ENCODE peak calls at places on chromosomes 1 and 21, in eight cellular contexts. One of them, this sample, is unnamed. For H3K27me3 and H3K4me1, the result is how much of the 10 kb centered on the place peaks cover.

GRCh38 chr1:181126871-181127587 is 38.5 kb downstream of the IER5 start:
- DNase-seq in IMR-90: no peak
- DNase-seq in psoas muscle: no peak
- DNase-seq in esophagus squamous epithelium: no peak
- DNase-seq in ovary: no peak
- DNase-seq in transverse colon: peak
- DNase-seq in PC-3: peak
- DNase-seq in heart right ventricle: peak
- DNase-seq in this sample: no peak

GRCh38 chr21:14492890-14493289 is 53.2 kb downstream of the SAMSN1 start:
- DNase-seq in IMR-90: no peak
- DNase-seq in psoas muscle: no peak
- DNase-seq in esophagus squamous epithelium: no peak
- DNase-seq in ovary: no peak
- DNase-seq in transverse colon: no peak
- DNase-seq in PC-3: no peak
- DNase-seq in heart right ventricle: no peak
- DNase-seq in this sample: no peak

GRCh38 chr1:4180066-4180735 is 280.1 kb upstream of the C1orf174 start:
- DNase-seq in IMR-90: no peak
- DNase-seq in psoas muscle: no peak
- DNase-seq in esophagus squamous epithelium: no peak
- DNase-seq in ovary: no peak
- DNase-seq in transverse colon: no peak
- DNase-seq in PC-3: no peak
- DNase-seq in heart right ventricle: no peak
- DNase-seq in this sample: no peak

GRCh38 chr21:42572906-42573495 is 59.3 kb downstream of the SLC37A1 start:
- DNase-seq in IMR-90: no peak
- DNase-seq in psoas muscle: peak
- DNase-seq in esophagus squamous epithelium: no peak
- DNase-seq in ovary: no peak
- DNase-seq in transverse colon: peak
- DNase-seq in PC-3: no peak
- DNase-seq in heart right ventricle: no peak
- DNase-seq in this sample: no peak

GRCh38 chr21:38841472-38841871 is 35.7 kb downstream of the ETS2 start:
- DNase-seq in IMR-90: no peak
- DNase-seq in psoas muscle: no peak
- DNase-seq in esophagus squamous epithelium: no peak
- DNase-seq in ovary: no peak
- DNase-seq in transverse colon: no peak
- DNase-seq in PC-3: no peak
- DNase-seq in heart right ventricle: no peak
- DNase-seq in this sample: no peak

GRCh38 chr1:112866151-112866550 is 89.8 kb downstream of the SLC16A1 start:
- DNase-seq in IMR-90: peak
- DNase-seq in psoas muscle: no peak
- DNase-seq in esophagus squamous epithelium: no peak
- DNase-seq in ovary: no peak
- DNase-seq in transverse colon: no peak
- DNase-seq in PC-3: peak
- DNase-seq in heart right ventricle: no peak
- DNase-seq in this sample: no peak

GRCh38 chr1:81912383-81912782 is 111.6 kb downstream of the ADGRL2 start:
- DNase-seq in IMR-90: no peak
- DNase-seq in psoas muscle: no peak
- DNase-seq in esophagus squamous epithelium: no peak
- DNase-seq in ovary: no peak
- DNase-seq in transverse colon: no peak
- DNase-seq in PC-3: peak
- DNase-seq in heart right ventricle: no peak
- DNase-seq in this sample: no peak

GRCh38 chr1:232192781-232193450 is 437.0 kb downstream of the SIPA1L2 start:
- DNase-seq in IMR-90: peak
- DNase-seq in psoas muscle: no peak
- DNase-seq in esophagus squamous epithelium: no peak
- DNase-seq in ovary: no peak
- DNase-seq in transverse colon: no peak
- DNase-seq in PC-3: peak
- DNase-seq in heart right ventricle: no peak
- DNase-seq in this sample: no peak

GRCh38 chr1:55252942-55253589 is 37.9 kb upstream of the USP24 start:
- DNase-seq in IMR-90: no peak
- DNase-seq in psoas muscle: no peak
- DNase-seq in esophagus squamous epithelium: no peak
- DNase-seq in ovary: no peak
- DNase-seq in transverse colon: no peak
- DNase-seq in PC-3: no peak
- DNase-seq in heart right ventricle: no peak
- DNase-seq in this sample: no peak

GRCh38 chr1:61120998-61121397 is 38.6 kb downstream of the NFIA start:
- DNase-seq in IMR-90: no peak
- DNase-seq in psoas muscle: no peak
- DNase-seq in esophagus squamous epithelium: no peak
- DNase-seq in ovary: no peak
- DNase-seq in transverse colon: no peak
- DNase-seq in PC-3: no peak
- DNase-seq in heart right ventricle: no peak
- DNase-seq in this sample: no peak

GRCh38 chr1:227753999-227754764 is 18.9 kb downstream of the SNAP47 start:
- DNase-seq in IMR-90: peak
- DNase-seq in psoas muscle: peak
- DNase-seq in esophagus squamous epithelium: no peak
- DNase-seq in ovary: peak
- DNase-seq in transverse colon: peak
- DNase-seq in PC-3: peak
- DNase-seq in heart right ventricle: peak
- DNase-seq in this sample: no peak

GRCh38 chr1:203282720-203283542 is 22.4 kb upstream of the BTG2 start:
- DNase-seq in IMR-90: no peak
- DNase-seq in psoas muscle: no peak
- DNase-seq in esophagus squamous epithelium: no peak
- DNase-seq in ovary: no peak
- DNase-seq in transverse colon: no peak
- DNase-seq in PC-3: no peak
- DNase-seq in heart right ventricle: no peak
- DNase-seq in this sample: peak

GRCh38 chr1:159996653-159997052 is 35.1 kb downstream of the PIGM start:
- DNase-seq in IMR-90: peak
- DNase-seq in psoas muscle: no peak
- DNase-seq in esophagus squamous epithelium: no peak
- DNase-seq in ovary: no peak
- DNase-seq in transverse colon: no peak
- DNase-seq in PC-3: peak
- DNase-seq in heart right ventricle: no peak
- DNase-seq in this sample: no peak

GRCh38 chr1:161364332-161364731 is 3.3 kb downstream of the CFAP126 start:
- DNase-seq in IMR-90: no peak
- DNase-seq in psoas muscle: no peak
- DNase-seq in esophagus squamous epithelium: no peak
- DNase-seq in ovary: no peak
- DNase-seq in transverse colon: no peak
- DNase-seq in PC-3: no peak
- DNase-seq in heart right ventricle: no peak
- DNase-seq in this sample: no peak

GRCh38 chr1:53592985-53593757 is 134.0 kb downstream of the DMRTB1 start:
- DNase-seq in IMR-90: no peak
- DNase-seq in psoas muscle: no peak
- DNase-seq in esophagus squamous epithelium: no peak
- DNase-seq in ovary: no peak
- DNase-seq in transverse colon: no peak
- DNase-seq in PC-3: no peak
- DNase-seq in heart right ventricle: no peak
- DNase-seq in this sample: no peak

GRCh38 chr1:70627910-70628309 is 216.8 kb downstream of the CTH start:
- DNase-seq in IMR-90: no peak
- DNase-seq in psoas muscle: no peak
- DNase-seq in esophagus squamous epithelium: no peak
- DNase-seq in ovary: no peak
- DNase-seq in transverse colon: no peak
- DNase-seq in PC-3: no peak
- DNase-seq in heart right ventricle: no peak
- DNase-seq in this sample: no peak

GRCh38 chr1:12150456-12151200 is 16.2 kb upstream of the TNFRSF1B start:
- DNase-seq in IMR-90: no peak
- DNase-seq in psoas muscle: no peak
- DNase-seq in esophagus squamous epithelium: no peak
- DNase-seq in ovary: no peak
- DNase-seq in transverse colon: no peak
- DNase-seq in PC-3: no peak
- DNase-seq in heart right ventricle: no peak
- DNase-seq in this sample: no peak

GRCh38 chr1:201213926-201214325 is 23.3 kb downstream of the IGFN1 start:
- DNase-seq in IMR-90: no peak
- DNase-seq in psoas muscle: no peak
- DNase-seq in esophagus squamous epithelium: no peak
- DNase-seq in ovary: no peak
- DNase-seq in transverse colon: no peak
- DNase-seq in PC-3: no peak
- DNase-seq in heart right ventricle: no peak
- DNase-seq in this sample: no peak

GRCh38 chr1:244361764-244362473 is 89.8 kb downstream of the ADSS2 start:
- DNase-seq in IMR-90: peak
- DNase-seq in psoas muscle: no peak
- DNase-seq in esophagus squamous epithelium: no peak
- DNase-seq in ovary: no peak
- DNase-seq in transverse colon: no peak
- DNase-seq in PC-3: no peak
- DNase-seq in heart right ventricle: no peak
- DNase-seq in this sample: no peak

GRCh38 chr1:23417570-23417969 is 7.0 kb downstream of the TCEA3 start:
- DNase-seq in IMR-90: no peak
- DNase-seq in psoas muscle: peak
- DNase-seq in esophagus squamous epithelium: no peak
- DNase-seq in ovary: no peak
- DNase-seq in transverse colon: no peak
- DNase-seq in PC-3: no peak
- DNase-seq in heart right ventricle: peak
- DNase-seq in this sample: no peak

GRCh38 chr1:17441265-17441992 is 2.0 kb upstream of the RCC2 start:
- DNase-seq in IMR-90: peak
- DNase-seq in psoas muscle: no peak
- DNase-seq in esophagus squamous epithelium: no peak
- DNase-seq in ovary: no peak
- DNase-seq in transverse colon: no peak
- DNase-seq in PC-3: peak
- DNase-seq in heart right ventricle: no peak
- DNase-seq in this sample: no peak

GRCh38 chr1:116556289-116557006 is 14.4 kb downstream of the CD58 start:
- DNase-seq in IMR-90: peak
- DNase-seq in psoas muscle: no peak
- DNase-seq in esophagus squamous epithelium: no peak
- DNase-seq in ovary: no peak
- DNase-seq in transverse colon: peak
- DNase-seq in PC-3: peak
- DNase-seq in heart right ventricle: peak
- DNase-seq in this sample: peak

GRCh38 chr1:204975568-204976235 is 67.3 kb upstream of the CNTN2 start:
- DNase-seq in IMR-90: peak
- DNase-seq in psoas muscle: no peak
- DNase-seq in esophagus squamous epithelium: no peak
- DNase-seq in ovary: peak
- DNase-seq in transverse colon: peak
- DNase-seq in PC-3: peak
- DNase-seq in heart right ventricle: no peak
- DNase-seq in this sample: peak

GRCh38 chr21:36657999-36658398 is 40.9 kb upstream of the SIM2 start:
- DNase-seq in IMR-90: no peak
- DNase-seq in psoas muscle: no peak
- DNase-seq in esophagus squamous epithelium: no peak
- DNase-seq in ovary: no peak
- DNase-seq in transverse colon: no peak
- DNase-seq in PC-3: no peak
- DNase-seq in heart right ventricle: no peak
- DNase-seq in this sample: no peak
- H3K27me3 ChIP-seq in IMR-90: under half
- H3K27me3 ChIP-seq in psoas muscle: under half
- H3K27me3 ChIP-seq in esophagus squamous epithelium: under half
- H3K27me3 ChIP-seq in ovary: under half
- H3K27me3 ChIP-seq in transverse colon: half or more
- H3K27me3 ChIP-seq in PC-3: under half
- H3K27me3 ChIP-seq in heart right ventricle: half or more
- H3K27me3 ChIP-seq in this sample: under half

GRCh38 chr1:230865062-230865817 is 3.1 kb downstream of the C1orf198 start:
- DNase-seq in IMR-90: no peak
- DNase-seq in psoas muscle: peak
- DNase-seq in esophagus squamous epithelium: no peak
- DNase-seq in ovary: no peak
- DNase-seq in transverse colon: no peak
- DNase-seq in PC-3: no peak
- DNase-seq in heart right ventricle: no peak
- DNase-seq in this sample: no peak

GRCh38 chr1:230867119-230867902 is 1.0 kb downstream of the C1orf198 start:
- DNase-seq in IMR-90: no peak
- DNase-seq in psoas muscle: no peak
- DNase-seq in esophagus squamous epithelium: no peak
- DNase-seq in ovary: no peak
- DNase-seq in transverse colon: no peak
- DNase-seq in PC-3: peak
- DNase-seq in heart right ventricle: no peak
- DNase-seq in this sample: no peak

GRCh38 chr1:230867903-230868735 is at the start of gene C1orf198:
- DNase-seq in IMR-90: no peak
- DNase-seq in psoas muscle: peak
- DNase-seq in esophagus squamous epithelium: no peak
- DNase-seq in ovary: peak
- DNase-seq in transverse colon: peak
- DNase-seq in PC-3: peak
- DNase-seq in heart right ventricle: peak
- DNase-seq in this sample: peak

GRCh38 chr1:230864441-230864840 is 3.9 kb downstream of the C1orf198 start:
- DNase-seq in IMR-90: no peak
- DNase-seq in psoas muscle: no peak
- DNase-seq in esophagus squamous epithelium: no peak
- DNase-seq in ovary: no peak
- DNase-seq in transverse colon: no peak
- DNase-seq in PC-3: no peak
- DNase-seq in heart right ventricle: no peak
- DNase-seq in this sample: no peak

GRCh38 chr1:230866171-230866811 is 2.0 kb downstream of the C1orf198 start:
- DNase-seq in IMR-90: no peak
- DNase-seq in psoas muscle: no peak
- DNase-seq in esophagus squamous epithelium: no peak
- DNase-seq in ovary: no peak
- DNase-seq in transverse colon: no peak
- DNase-seq in PC-3: no peak
- DNase-seq in heart right ventricle: no peak
- DNase-seq in this sample: no peak
- H3K4me1 ChIP-seq in IMR-90: under half
- H3K4me1 ChIP-seq in psoas muscle: half or more
- H3K4me1 ChIP-seq in esophagus squamous epithelium: half or more
- H3K4me1 ChIP-seq in ovary: under half
- H3K4me1 ChIP-seq in transverse colon: under half
- H3K4me1 ChIP-seq in PC-3: under half
- H3K4me1 ChIP-seq in heart right ventricle: half or more
- H3K4me1 ChIP-seq in this sample: under half

GRCh38 chr1:7224644-7225043 is 439.4 kb downstream of the CAMTA1 start:
- DNase-seq in IMR-90: no peak
- DNase-seq in psoas muscle: no peak
- DNase-seq in esophagus squamous epithelium: no peak
- DNase-seq in ovary: no peak
- DNase-seq in transverse colon: peak
- DNase-seq in PC-3: peak
- DNase-seq in heart right ventricle: peak
- DNase-seq in this sample: no peak
- TF ChIP-seq CTCF in IMR-90: no peak
- TF ChIP-seq CTCF in psoas muscle: peak
- TF ChIP-seq CTCF in esophagus squamous epithelium: no peak
- TF ChIP-seq CTCF in ovary: no peak
- TF ChIP-seq CTCF in transverse colon: peak
- TF ChIP-seq CTCF in PC-3: peak
- TF ChIP-seq CTCF in heart right ventricle: no peak
- TF ChIP-seq CTCF in this sample: no peak

GRCh38 chr1:148264374-148265276 is 112.5 kb upstream of the NBPF11 start:
- DNase-seq in IMR-90: peak
- DNase-seq in psoas muscle: no peak
- DNase-seq in esophagus squamous epithelium: no peak
- DNase-seq in ovary: peak
- DNase-seq in transverse colon: no peak
- DNase-seq in PC-3: no peak
- DNase-seq in heart right ventricle: no peak
- DNase-seq in this sample: no peak
- H3K27me3 ChIP-seq in IMR-90: under half
- H3K27me3 ChIP-seq in psoas muscle: under half
- H3K27me3 ChIP-seq in esophagus squamous epithelium: under half
- H3K27me3 ChIP-seq in ovary: under half
- H3K27me3 ChIP-seq in transverse colon: under half
- H3K27me3 ChIP-seq in PC-3: under half
- H3K27me3 ChIP-seq in heart right ventricle: under half
- H3K27me3 ChIP-seq in this sample: under half